ENCODE peak calls at places on chromosome 4, in six cellular contexts. B, U, V, P, D and X are unnamed samples.

GRCh38 chr4:8164687-8165086 is 6.1 kb upstream of the ABLIM2 start:
- DNase-seq in V (no peak), P (no peak), D (no peak), B (no peak), U (no peak), X (no peak)

GRCh38 chr4:122117743-122118142 is 34.4 kb upstream of the BLTP1 start:
- DNase-seq in U (no peak), B (no peak), V (peak; percentile 82), P (no peak), D (no peak), X (no peak)

GRCh38 chr4:10040049-10040892 is 19.0 kb upstream of the SLC2A9 start:
- DNase-seq in P (no peak), B (no peak), U (no peak), V (no peak), D (no peak), X (no peak)

GRCh38 chr4:92969650-92970370 is 666.0 kb downstream of the GRID2 start:
- DNase-seq in V (peak; percentile 95), P (no peak), U (no peak), D (no peak), B (peak; percentile 56), X (peak; percentile 88)

GRCh38 chr4:126109836-126110235 is 795.1 kb downstream of the FAT4 start:
- DNase-seq in U (no peak), V (no peak), P (no peak), B (no peak), D (no peak), X (no peak)

GRCh38 chr4:163736876-163737275 is 242.4 kb downstream of the TMA16 start:
- DNase-seq in P (no peak), V (no peak), B (no peak), U (no peak), D (no peak), X (no peak)

GRCh38 chr4:52052475-52052780 is 1.3 kb downstream of the SPATA18 start:
- DNase-seq in V (peak; percentile 28), U (no peak), P (peak; percentile 61), B (no peak), D (no peak), X (no peak)

GRCh38 chr4:112167790-112168189 is 22.5 kb downstream of the FAM241A start:
- DNase-seq in P (no peak), B (no peak), D (no peak), U (peak; percentile 51), V (no peak), X (no peak)

GRCh38 chr4:176883681-176884418 is 91.1 kb upstream of the VEGFC start:
- DNase-seq in D (no peak), P (no peak), U (no peak), V (peak; percentile 59), B (no peak), X (peak; percentile 98)

GRCh38 chr4:95027906-95028618 is 270.3 kb downstream of the BMPR1B start:
- DNase-seq in D (no peak), U (no peak), B (no peak), V (no peak), P (no peak), X (no peak)

GRCh38 chr4:83993774-83994173 is 457.9 kb downstream of the GPAT3 start:
- DNase-seq in U (no peak), V (no peak), D (no peak), B (no peak), P (no peak), X (no peak)

GRCh38 chr4:55549888-55550287 is 3.2 kb upstream of the CLOCK start:
- DNase-seq in P (no peak), V (peak; percentile 30), B (peak; percentile 98), U (no peak), D (no peak), X (peak; percentile 72)

GRCh38 chr4:125316391-125316780 is 1.6 kb downstream of the FAT4 start:
- DNase-seq in V (no peak), P (peak; percentile 70), B (no peak), U (no peak), D (peak; percentile 81), X (no peak)

GRCh38 chr4:117357422-117357821 is 272.0 kb upstream of the TRAM1L1 start:
- DNase-seq in V (no peak), U (no peak), B (no peak), P (no peak), D (no peak), X (no peak)

DNA sequence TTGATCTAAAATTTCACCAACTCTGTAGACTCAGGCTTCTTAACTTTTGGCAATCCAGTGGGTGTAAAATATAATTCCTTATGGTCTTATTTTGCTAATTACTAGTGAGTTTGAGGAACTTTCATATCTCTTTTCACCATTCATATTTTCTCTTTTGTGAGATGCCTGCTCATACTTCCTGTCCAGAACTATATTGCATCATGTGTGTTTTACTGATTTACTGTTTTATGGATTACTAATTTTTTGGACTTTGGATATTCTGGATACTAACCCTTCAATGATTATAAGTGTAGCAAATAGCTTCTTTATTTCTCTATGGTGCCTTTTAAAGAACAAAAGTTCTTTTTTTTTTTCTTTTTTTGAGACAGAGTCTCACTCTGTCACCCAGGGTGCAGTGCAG is 20.6 kb downstream of the GSX2 start:
- DNase-seq in U (no peak), V (no peak), P (no peak), B (no peak), D (no peak), X (no peak)
- H3K4me3 ChIP-seq in U (no peak overlapping the region), V (no peak overlapping the region), P (no peak overlapping the region), B (no peak overlapping the region), D (no peak overlapping the region), X (no peak overlapping the region)

DNA sequence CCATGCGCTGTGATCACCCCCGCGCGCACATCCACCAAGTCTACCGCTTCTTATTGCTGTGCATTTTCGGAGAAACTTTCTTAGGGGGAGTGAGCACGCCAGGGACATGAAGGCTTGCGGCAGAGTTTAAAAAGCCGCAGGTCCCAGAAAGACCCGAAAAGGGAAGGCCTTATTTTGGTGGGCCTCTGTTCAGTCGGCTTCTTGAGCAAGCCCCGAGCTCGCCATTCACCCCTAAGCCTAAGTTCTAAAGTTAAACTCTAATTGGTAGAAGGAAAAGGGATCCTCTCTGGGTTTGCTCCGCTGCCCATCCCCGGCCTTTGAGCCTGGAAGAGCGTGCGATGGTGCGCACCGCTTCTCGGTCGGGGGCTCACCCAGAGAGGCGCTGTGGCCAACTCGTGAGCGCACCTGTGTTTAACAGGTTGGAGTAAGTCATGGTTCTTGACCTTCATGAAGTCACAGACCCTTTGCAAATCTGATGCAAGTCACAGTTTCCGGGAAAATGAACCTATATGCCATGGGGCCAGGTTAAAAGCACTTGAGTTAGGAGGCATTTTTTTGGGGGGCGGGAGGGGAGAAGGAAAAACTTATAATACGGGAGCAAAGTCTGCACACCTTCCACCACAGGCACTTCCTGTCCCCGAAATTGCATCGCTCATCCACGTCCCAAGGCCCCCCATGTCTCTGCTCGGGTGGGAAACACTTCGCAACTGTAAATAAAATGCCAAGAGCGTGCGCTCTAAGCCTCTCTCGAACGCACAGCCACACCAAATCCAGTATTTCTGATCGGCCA is 1.9 kb downstream of the PHOX2B start:
- DNase-seq in D (no peak), V (no peak), U (no peak), B (no peak), P (no peak), X (no peak)
- H3K4me3 ChIP-seq in D (no peak overlapping the region), V (no peak overlapping the region), U (no peak overlapping the region), B (no peak overlapping the region), P (no peak overlapping the region), X (no peak overlapping the region)

GRCh38 chr4:3047464-3048286 is 26.7 kb downstream of the HTT-AS start:
- DNase-seq in B (peak; percentile 45), V (peak; percentile 41), D (peak; percentile 82), P (peak; percentile 82), U (peak; percentile 58), X (no peak)
- H3K4me3 ChIP-seq in B (no peak overlapping the region), V (no peak overlapping the region), D (no peak overlapping the region), P (peak overlapping the region; percentile 48), U (peak overlapping the region; percentile 65), X (no peak overlapping the region)

GRCh38 chr4:165457793-165458192 is 79.0 kb downstream of the CPE start:
- DNase-seq in P (no peak), V (no peak), D (no peak), B (no peak), U (no peak), X (no peak)
- H3K4me3 ChIP-seq in P (no peak overlapping the region), V (no peak overlapping the region), D (no peak overlapping the region), B (no peak overlapping the region), U (no peak overlapping the region), X (no peak overlapping the region)